ENCODE peak calls at places on chromosomes 11 and 22, in seven cellular contexts. G, Q, R, C, V, W and N are unnamed samples. For H3K9me3, the result is how much of the 10 kb centered on the place peaks cover.

GRCh38 chr11:112128483-112129121 is 35.3 kb downstream of the IL18 start:
- DNase-seq in G (peak), Q (peak), R (peak), C (peak), V (peak), W (peak), N (no peak)

GRCh38 chr11:60923800-60924109 is 505 bp upstream of the TMEM132A start:
- DNase-seq in G (no peak), Q (no peak), R (no peak), C (no peak), V (no peak), W (no peak), N (no peak)

GRCh38 chr11:2265854-2266585 is 4.4 kb downstream of the ASCL2 start:
- DNase-seq in G (no peak), Q (peak), R (no peak), C (peak), V (no peak), W (no peak), N (no peak)

GRCh38 chr22:20741634-20742581 is 32.0 kb upstream of the SERPIND1 start:
- DNase-seq in G (peak), Q (no peak), R (peak), C (peak), V (peak), W (no peak), N (peak)

GRCh38 chr22:19995611-19996339 is 20.8 kb downstream of the ARVCF start:
- DNase-seq in G (no peak), Q (peak), R (no peak), C (no peak), V (peak), W (no peak), N (no peak)

GRCh38 chr22:22767876-22768602 is 119.6 kb upstream of the IGLL5 start:
- DNase-seq in G (no peak), Q (no peak), R (no peak), C (peak), V (peak), W (no peak), N (no peak)

GRCh38 chr11:78414321-78415051 is 3.1 kb downstream of the GAB2 start:
- DNase-seq in G (peak), Q (no peak), R (no peak), C (no peak), V (peak), W (no peak), N (no peak)

GRCh38 chr11:44574620-44575287 is 9.3 kb downstream of the CD82 start:
- DNase-seq in G (peak), Q (peak), R (no peak), C (no peak), V (peak), W (no peak), N (no peak)

GRCh38 chr22:35442471-35442870 is 42.5 kb downstream of the MCM5 start:
- DNase-seq in G (no peak), Q (no peak), R (no peak), C (no peak), V (no peak), W (no peak), N (no peak)

GRCh38 chr11:102559839-102560238 is 29.3 kb upstream of the MMP7 start:
- DNase-seq in G (no peak), Q (no peak), R (no peak), C (no peak), V (no peak), W (no peak), N (no peak)

GRCh38 chr11:6475936-6476335 is 2.2 kb upstream of the TRIM3 start:
- DNase-seq in G (no peak), Q (peak), R (no peak), C (no peak), V (no peak), W (no peak), N (no peak)

GRCh38 chr22:39773976-39774539 is 119.5 kb downstream of the ENTHD1 start:
- DNase-seq in G (peak), Q (no peak), R (no peak), C (peak), V (peak), W (no peak), N (peak)

DNA sequence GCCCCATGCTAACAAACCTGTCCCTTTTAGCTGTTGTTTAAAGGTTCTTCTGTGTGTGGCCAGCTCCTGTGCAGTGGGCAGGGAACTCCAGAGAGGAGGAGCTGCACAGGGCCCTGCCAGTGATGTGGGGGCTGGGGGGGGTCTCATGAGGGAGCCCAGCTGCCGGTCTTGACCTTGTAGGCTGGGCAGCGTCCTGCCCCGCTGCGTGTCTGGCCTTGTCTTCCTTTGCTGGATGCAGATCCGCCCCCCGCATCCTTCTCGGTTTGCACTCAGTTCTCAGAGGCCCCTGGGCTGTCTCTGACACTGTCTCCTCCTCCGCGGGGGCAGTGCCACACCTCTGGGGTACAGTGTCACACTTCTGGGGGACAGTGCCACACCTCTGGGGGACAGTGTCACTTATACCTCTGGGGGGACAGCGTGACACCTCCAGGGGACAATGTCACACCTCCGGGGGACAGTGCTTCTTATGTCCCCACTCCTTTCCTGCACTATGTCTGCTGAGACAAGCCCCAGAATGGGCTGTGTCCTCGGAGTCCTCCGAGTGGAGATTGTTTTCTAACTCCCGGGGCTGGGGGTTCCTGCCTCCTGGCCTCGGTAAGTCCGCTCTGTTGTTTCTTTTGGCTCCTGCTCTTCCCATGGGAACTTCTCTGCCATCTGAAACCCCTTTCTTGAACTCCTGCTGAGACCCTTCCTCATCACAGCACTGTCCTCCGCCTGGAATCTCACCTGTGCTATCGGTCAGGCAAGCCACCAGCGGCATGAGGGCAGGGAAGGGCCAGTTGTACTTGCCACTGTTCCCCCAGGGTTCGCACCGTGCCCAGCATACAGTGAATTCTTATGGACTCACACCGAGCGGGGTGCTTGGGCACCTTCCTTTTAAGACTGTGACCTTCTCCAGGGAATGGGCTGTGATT is 788.3 kb downstream of the TBC1D22A start:
- DNase-seq in G (no peak), Q (no peak), R (no peak), C (no peak), V (no peak), W (no peak), N (no peak)
- H3K27ac ChIP-seq in G (no peak), Q (no peak), R (no peak), C (no peak), V (no peak), W (no peak), N (no peak)

GRCh38 chr22:25898707-25899365 is 156.8 kb downstream of the MYO18B start:
- DNase-seq in G (no peak), Q (no peak), R (no peak), C (no peak), V (no peak), W (no peak), N (no peak)
- TF ChIP-seq CTCF in G (peak), Q (no peak), R (no peak), C (no peak), V (no peak), W (no peak), N (no peak)

GRCh38 chr22:47651216-47651987 is 889.0 kb downstream of the TBC1D22A start:
- DNase-seq in G (no peak), Q (no peak), R (no peak), C (no peak), V (no peak), W (no peak), N (no peak)
- H3K9me3 ChIP-seq in G (under half), Q (under half), R (under half), C (under half), V (under half), W (under half), N (under half)

DNA sequence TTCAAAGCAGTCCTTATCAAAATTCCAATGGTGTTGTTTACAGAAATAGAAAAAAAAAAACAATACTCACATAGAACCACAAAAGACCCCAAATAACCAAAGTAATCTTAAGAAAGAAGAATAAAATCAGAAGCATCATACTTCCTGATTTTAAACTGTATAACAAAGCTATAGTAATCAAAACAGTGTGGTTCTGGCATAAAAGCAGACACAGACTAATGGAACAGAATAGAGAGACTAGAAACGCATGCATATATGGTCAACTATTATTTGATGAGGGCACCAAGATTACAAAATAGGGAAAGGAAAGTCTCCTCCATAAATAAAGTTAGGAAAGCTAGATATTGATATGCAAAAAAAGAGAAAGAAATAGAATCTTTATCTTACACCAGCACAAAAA is 120.1 kb upstream of the TEAD1 start:
- DNase-seq in G (no peak), Q (no peak), R (no peak), C (no peak), V (no peak), W (no peak), N (no peak)
- H3K27ac ChIP-seq in G (no peak), Q (no peak), R (no peak), C (no peak), V (no peak), W (no peak), N (no peak)

DNA sequence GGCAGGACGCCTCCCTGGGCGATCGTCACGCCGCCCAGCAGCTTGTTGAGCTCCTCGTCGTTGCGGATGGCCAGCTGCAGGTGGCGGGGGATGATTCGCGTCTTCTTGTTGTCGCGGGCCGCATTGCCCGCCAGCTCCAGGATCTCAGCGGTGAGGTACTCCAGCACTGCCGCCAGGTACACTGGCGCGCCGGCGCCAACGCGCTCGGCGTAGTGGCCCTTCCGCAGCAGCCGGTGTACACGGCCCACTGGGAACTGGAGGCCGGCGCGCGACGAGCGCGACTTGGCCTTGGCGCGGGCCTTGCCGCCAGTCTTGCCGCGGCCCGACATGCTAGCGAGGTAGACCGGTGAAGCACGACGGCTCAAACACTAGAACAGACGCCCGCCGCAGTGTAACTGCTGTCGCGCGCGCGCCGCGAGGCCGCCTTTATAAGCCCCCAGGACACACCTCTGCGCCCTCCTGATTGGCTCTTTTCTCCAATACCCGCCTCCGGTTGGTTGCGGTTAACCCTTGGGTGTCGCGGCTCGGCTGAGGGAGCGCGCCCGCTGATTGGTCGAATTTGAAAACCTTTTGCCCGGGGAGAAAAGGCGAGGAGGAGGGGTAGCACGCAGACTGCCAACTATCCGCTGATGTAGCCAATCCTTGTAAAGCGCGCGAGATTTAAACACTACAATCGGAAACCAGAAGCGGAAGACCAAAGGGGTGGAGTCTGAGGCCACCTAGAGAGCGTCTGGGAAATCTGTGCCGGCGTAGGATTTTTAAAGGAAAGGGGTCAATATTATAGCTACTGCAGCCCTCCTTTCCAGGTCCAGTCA is 6.4 kb downstream of the DPAGT1 start:
- DNase-seq in G (peak), Q (peak), R (peak), C (peak), V (peak), W (peak), N (peak)
- TF ChIP-seq CTCF in G (no peak), Q (no peak), R (peak), C (no peak), V (no peak), W (no peak), N (no peak)

GRCh38 chr22:47445212-47445611 is 682.8 kb downstream of the TBC1D22A start:
- DNase-seq in G (no peak), Q (no peak), R (no peak), C (peak), V (no peak), W (no peak), N (no peak)

GRCh38 chr22:47445716-47446290 is 683.4 kb downstream of the TBC1D22A start:
- DNase-seq in G (no peak), Q (no peak), R (no peak), C (no peak), V (no peak), W (no peak), N (no peak)

GRCh38 chr22:47444746-47445065 is 682.3 kb downstream of the TBC1D22A start:
- DNase-seq in G (no peak), Q (no peak), R (no peak), C (peak), V (no peak), W (no peak), N (no peak)

GRCh38 chr22:47446821-47447810 is 684.7 kb downstream of the TBC1D22A start:
- DNase-seq in G (no peak), Q (no peak), R (no peak), C (peak), V (no peak), W (no peak), N (no peak)

DNA sequence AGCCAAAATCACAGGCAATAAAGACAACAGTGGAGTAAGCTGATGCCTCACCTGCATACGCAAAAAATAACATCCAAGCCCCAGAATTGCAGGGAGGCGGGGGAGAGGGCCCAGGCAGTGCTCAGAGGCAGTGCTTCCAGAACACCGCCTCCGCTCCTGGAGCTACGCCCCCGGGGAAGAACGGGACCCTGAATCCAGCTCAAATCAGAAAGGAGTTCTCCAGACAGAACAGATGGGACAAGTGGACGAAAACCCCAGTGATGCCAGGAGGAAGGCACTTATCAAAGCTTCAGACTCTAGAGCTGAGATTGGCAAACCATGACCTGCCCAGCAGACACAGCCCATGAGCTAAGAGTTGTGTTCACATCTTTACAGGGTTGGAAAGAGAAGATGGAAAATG is 683.9 kb downstream of the TBC1D22A start:
- DNase-seq in G (no peak), Q (no peak), R (no peak), C (peak), V (no peak), W (no peak), N (no peak)
- H3K9me3 ChIP-seq in G (half or more), Q (under half), R (under half), C (under half), V (under half), W (under half), N (under half)

GRCh38 chr22:42432818-42433217 is 615 bp upstream of the NFAM1 start:
- DNase-seq in G (no peak), Q (no peak), R (no peak), C (no peak), V (no peak), W (no peak), N (no peak)

GRCh38 chr22:42432020-42432596 is at the start of gene NFAM1:
- DNase-seq in G (no peak), Q (no peak), R (no peak), C (peak), V (no peak), W (no peak), N (no peak)

GRCh38 chr22:42433754-42434153 is 1.6 kb upstream of the NFAM1 start:
- DNase-seq in G (no peak), Q (peak), R (no peak), C (no peak), V (no peak), W (no peak), N (no peak)

GRCh38 chr22:42430486-42431125 is 1.6 kb downstream of the NFAM1 start:
- DNase-seq in G (no peak), Q (no peak), R (peak), C (no peak), V (no peak), W (no peak), N (no peak)

DNA sequence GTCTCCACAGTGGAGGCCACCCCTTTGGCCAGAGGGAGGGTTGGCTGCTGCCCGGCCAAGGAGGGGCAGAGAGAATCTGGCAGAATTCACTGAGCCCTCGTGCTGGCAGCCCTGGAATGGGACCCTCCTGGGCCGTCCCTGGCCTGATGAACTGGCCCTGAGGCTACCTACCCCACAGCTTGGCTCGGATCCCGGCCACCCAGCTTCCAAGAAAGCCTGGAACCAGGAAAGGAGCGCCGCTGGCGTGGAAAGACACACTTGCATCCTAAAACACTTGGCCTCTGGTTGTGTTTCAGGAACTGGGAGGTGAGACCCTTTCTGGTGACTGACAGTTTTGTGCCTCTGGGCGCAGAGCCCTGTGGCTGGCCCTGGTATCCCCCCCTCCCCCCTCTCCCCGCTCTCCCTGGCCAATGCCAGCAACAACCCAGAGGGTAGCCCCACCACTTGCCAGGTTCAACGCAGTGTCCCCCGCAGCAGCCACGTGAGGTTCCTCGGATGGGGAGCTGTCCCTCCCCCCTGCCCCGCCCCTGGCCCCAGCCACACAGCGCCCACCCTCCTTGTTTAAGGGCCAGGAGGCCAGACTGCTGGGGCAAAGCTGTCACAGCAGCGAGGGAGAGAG is 693 bp downstream of the NFAM1 start:
- DNase-seq in G (no peak), Q (no peak), R (no peak), C (no peak), V (no peak), W (no peak), N (no peak)
- H3K27ac ChIP-seq in G (no peak), Q (no peak), R (no peak), C (no peak), V (no peak), W (no peak), N (no peak)

DNA sequence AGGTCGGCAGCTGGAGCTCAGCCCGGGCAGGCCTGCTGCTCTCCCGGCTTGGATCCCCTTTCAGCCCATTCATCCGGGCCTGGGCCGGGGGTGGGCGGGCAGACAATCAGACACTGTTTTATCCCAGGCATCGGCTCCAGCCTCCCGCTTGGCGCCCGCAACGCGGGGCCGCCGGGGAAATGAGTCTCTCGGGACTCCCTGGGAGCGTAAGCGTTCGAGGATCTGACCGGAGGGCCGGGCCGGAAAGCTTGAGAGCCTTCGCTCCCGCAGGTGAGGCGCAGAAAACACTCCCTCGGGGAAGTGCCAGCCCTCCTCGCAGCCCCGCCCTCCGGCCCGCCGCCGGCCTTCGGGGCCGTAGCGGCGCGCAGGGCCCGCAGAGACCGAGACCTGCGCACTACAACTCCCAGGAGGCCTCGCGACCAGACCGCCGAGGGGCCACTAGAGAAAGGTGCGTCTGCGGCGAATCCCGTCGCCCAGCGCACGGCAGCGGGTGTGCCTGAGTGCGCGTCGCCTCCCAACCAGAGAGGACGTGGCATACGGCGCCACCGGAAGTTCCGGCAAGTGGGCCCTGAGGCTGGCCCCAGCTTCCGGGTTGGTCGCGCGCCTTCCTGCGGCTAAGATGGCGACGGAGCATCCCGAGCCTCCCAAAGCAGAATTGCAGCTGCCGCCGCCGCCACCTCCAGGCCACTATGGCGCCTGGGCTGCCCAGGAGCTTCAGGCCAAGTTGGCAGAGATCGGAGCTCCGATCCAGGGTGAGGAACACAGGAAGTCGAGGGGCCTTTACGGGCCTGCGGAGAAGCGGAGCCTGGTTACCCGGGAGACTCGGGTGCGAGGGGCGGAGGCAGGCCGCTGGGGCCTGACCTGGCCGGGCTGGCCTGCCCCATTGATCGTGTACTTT is at the start of gene SF3B2:
- DNase-seq in G (peak), Q (peak), R (peak), C (peak), V (peak), W (peak), N (peak)
- TF ChIP-seq CTCF in G (no peak), Q (no peak), R (no peak), C (no peak), V (no peak), W (peak), N (no peak)

DNA sequence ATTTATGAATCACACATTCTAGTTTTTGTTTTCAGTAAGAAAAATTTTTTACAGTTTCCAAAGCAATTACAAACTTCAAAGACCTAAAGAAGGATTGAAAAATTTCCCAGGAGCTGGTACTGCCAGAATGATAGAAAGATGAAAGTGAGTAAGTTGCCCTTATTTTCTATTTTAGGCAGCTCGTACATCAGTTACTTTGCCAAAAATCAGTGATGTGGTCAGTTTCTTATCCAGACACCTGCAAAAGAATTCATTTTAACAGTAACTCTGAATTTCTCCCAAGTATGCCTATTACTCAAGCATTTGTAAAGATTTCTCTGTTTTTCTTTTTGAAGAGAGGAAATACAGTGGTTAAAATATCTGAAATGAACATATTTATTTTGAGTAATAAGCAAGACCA is 976.3 kb upstream of the RAG2 start:
- DNase-seq in G (no peak), Q (no peak), R (no peak), C (no peak), V (no peak), W (no peak), N (no peak)
- H3K9me3 ChIP-seq in G (under half), Q (under half), R (under half), C (under half), V (under half), W (under half), N (under half)